ENCODE peak calls at places on chromosome 6, in four cellular contexts. J is HepG2, B is K562, L is GM12878. D is an unnamed sample.

GRCh38 chr6:41053056-41053455 is at the start of gene APOBEC2:
- DNase-seq in L (no peak), B (no peak), J (no peak), D (no peak)

GRCh38 chr6:149636116-149636515 is 12.4 kb downstream of the KATNA1 start:
- DNase-seq in L (no peak), J (no peak), B (no peak), D (no peak)

GRCh38 chr6:80028591-80028990 is 24.1 kb downstream of the TTK start:
- DNase-seq in B (no peak), L (no peak), J (no peak), D (no peak)

GRCh38 chr6:144149894-144150672 is at the start of gene STX11:
- DNase-seq in B (peak; percentile 85), L (peak; percentile 57), J (no peak), D (peak; percentile 64)

GRCh38 chr6:44349904-44350649 is 7.6 kb downstream of the SPATS1 start:
- DNase-seq in B (no peak), L (no peak), J (peak; percentile 17), D (no peak)

GRCh38 chr6:29627762-29628418 is 5.1 kb downstream of the GABBR1 start:
- DNase-seq in L (no peak), J (no peak), B (peak; percentile 95), D (peak; percentile 85)

GRCh38 chr6:149859368-149859767 is 4.8 kb downstream of the LRP11 start:
- DNase-seq in L (no peak), B (no peak), J (peak; percentile 90), D (no peak)

GRCh38 chr6:128712898-128713297 is 170.0 kb upstream of the LAMA2 start:
- DNase-seq in L (no peak), B (no peak), J (no peak), D (no peak)

GRCh38 chr6:90080876-90081464 is 186.7 kb downstream of the GJA10 start:
- DNase-seq in L (peak; percentile 15), B (no peak), J (no peak), D (no peak)

GRCh38 chr6:48757661-48758060 is 646.7 kb upstream of the PTCHD4 start:
- DNase-seq in J (no peak), B (no peak), L (no peak), D (no peak)

GRCh38 chr6:5034328-5034727 is 30.5 kb upstream of the RPP40 start:
- DNase-seq in B (no peak), L (no peak), J (no peak), D (no peak)

GRCh38 chr6:35473075-35473848 is 5.1 kb downstream of the RPL10A start:
- DNase-seq in L (no peak), B (no peak), J (peak; percentile 54), D (no peak)

GRCh38 chr6:138572200-138572875 is 73.0 kb upstream of the NHSL1 start:
- DNase-seq in L (no peak), J (peak; percentile 97), B (no peak), D (peak; percentile 64)

GRCh38 chr6:161088676-161089328 is 97.2 kb downstream of the MAP3K4 start:
- DNase-seq in B (no peak), J (no peak), L (no peak), D (no peak)

GRCh38 chr6:82874867-82875266 is 190.8 kb downstream of the UBE3D start:
- DNase-seq in L (no peak), J (no peak), B (no peak), D (no peak)

GRCh38 chr6:105748737-105749161 is 337.4 kb upstream of the PRDM1 start:
- DNase-seq in B (no peak), J (no peak), L (no peak), D (no peak)

GRCh38 chr6:9504191-9504590 is 910.7 kb downstream of the TFAP2A start:
- DNase-seq in L (no peak), B (no peak), J (no peak), D (no peak)

GRCh38 chr6:8906699-8907098 is 471.4 kb upstream of the SLC35B3 start:
- DNase-seq in J (no peak), B (no peak), L (no peak), D (no peak)

DNA sequence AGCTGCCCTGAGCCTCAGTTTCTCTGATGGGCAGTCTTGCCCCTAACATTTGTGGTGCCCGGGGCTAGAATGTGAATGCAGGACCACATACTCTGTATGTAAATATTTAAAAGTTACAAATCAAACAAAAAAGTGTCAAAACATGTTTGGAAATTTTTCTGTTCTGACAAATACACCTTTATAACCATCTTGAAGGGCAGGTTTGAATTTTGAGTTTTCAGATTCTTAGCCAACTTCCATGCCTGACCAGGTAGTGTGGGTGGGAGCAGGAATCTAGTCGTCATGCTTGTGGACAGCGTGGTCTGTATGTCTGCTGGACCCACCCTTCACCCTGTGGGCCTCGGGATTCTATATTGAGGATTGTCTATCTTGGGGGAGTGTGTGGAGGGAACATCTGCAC is 325.1 kb downstream of the SOX4 start:
- DNase-seq in J (no peak), L (no peak), B (no peak), D (no peak)
- TF ChIP-seq CREM in J (no peak), L (no peak), B (no peak), D (no peak)

GRCh38 chr6:157049126-157049525 is 271.9 kb downstream of the ARID1B start:
- DNase-seq in J (no peak), L (no peak), B (peak; percentile 35), D (no peak)
- TF ChIP-seq ATF3 in J (no peak), L (no peak), B (no peak), D (no peak)

DNA sequence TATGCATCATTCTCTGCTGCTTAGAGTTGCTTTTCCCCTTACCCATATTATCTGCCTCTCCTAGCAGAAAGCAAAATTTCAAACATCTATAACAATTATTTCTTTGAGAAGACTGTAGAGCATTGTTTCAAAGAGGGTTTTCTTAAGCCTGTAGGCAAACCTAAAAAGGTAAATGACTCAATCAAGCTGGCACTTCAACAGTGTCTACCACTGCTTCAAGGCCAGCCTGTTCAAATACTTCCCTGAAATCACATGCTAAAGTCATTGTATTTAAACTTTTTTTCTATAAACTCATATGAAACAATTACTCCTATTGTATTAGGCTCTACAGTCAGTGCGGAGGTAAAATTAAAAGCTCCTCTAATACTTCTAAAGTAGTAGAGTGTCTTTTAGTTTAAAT is 87.1 kb downstream of the OGFRL1 start:
- DNase-seq in L (no peak), J (peak; percentile 39), B (no peak), D (no peak)
- TF ChIP-seq CREM in L (no peak), J (no peak), B (no peak), D (no peak)

DNA sequence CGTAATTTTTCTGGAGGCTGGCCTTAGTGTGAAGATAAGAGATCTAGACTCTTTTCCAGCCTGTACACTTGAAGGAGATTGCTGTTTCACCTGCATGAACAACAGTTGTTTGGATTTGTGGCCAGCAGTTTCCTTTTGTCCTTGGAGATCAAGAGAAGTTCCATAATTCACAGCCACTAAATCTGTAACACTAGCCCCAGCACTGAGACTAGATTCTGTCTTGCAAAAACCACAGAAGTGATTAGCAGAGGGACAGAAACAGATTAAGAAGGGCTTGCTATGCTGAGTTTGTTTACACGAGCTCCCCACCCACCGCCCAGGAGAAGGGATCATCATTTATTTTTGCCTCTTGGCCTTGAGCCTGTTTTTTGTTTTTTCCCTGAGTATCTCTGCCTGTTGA is 93.2 kb upstream of the SOX4 start:
- DNase-seq in J (no peak), L (no peak), B (no peak), D (no peak)
- TF ChIP-seq ATF3 in J (no peak), L (no peak), B (no peak), D (no peak)

GRCh38 chr6:109093732-109094131 is 914 bp downstream of the SESN1 start:
- DNase-seq in J (no peak), B (no peak), L (no peak), D (no peak)
- TF ChIP-seq CREM in J (no peak), B (no peak), L (no peak), D (no peak)

GRCh38 chr6:164911873-164912580 is 397.4 kb downstream of the C6orf118 start:
- DNase-seq in L (no peak), B (no peak), J (no peak), D (no peak)
- TF ChIP-seq ATF3 in L (no peak), B (no peak), J (no peak), D (no peak)

GRCh38 chr6:168048724-168049025 is 30.3 kb downstream of the FRMD1 start:
- DNase-seq in J (no peak), L (no peak), B (no peak), D (no peak)

GRCh38 chr6:168050225-168050796 is 28.7 kb downstream of the FRMD1 start:
- DNase-seq in J (no peak), B (no peak), L (no peak), D (no peak)

GRCh38 chr6:168050861-168051586 is 28.0 kb downstream of the FRMD1 start:
- DNase-seq in B (no peak), J (no peak), L (no peak), D (peak; percentile 58)

GRCh38 chr6:168049277-168049676 is 29.7 kb downstream of the FRMD1 start:
- DNase-seq in B (no peak), J (no peak), L (no peak), D (no peak)

GRCh38 chr6:168049681-168050224 is 29.3 kb downstream of the FRMD1 start:
- DNase-seq in L (no peak), B (no peak), J (no peak), D (no peak)
- TF ChIP-seq CREM in L (no peak), B (no peak), J (no peak), D (no peak)